ENCODE peak calls at places on chromosome 10, in ten cellular contexts. R is epithelial cell of proximal tubule, G is HFF-Myc, N is fibroblast of mammary gland, I is choroid plexus epithelial cell, Q is fibroblast of lung, K is brain microvascular endothelial cell, M is HL-60, V is uterus, S is MM.1S. T is an unnamed sample.

GRCh38 chr10:110357252-110357780 is 52.6 kb upstream of the SMNDC1 start:
- DNase-seq in R (no peak), G (peak; percentile 56), N (peak; percentile 98), I (peak; percentile 92), Q (peak; percentile 97), K (peak; percentile 84), M (no peak), V (peak; percentile 69), S (peak; percentile 78), T (peak; percentile 87)

GRCh38 chr10:19785366-19785765 is 30.9 kb upstream of the PLXDC2 start:
- DNase-seq in R (no peak), G (no peak), N (peak; percentile 14), I (no peak), Q (no peak), K (no peak), M (no peak), V (no peak), S (no peak), T (no peak)

GRCh38 chr10:86357676-86358075 is 8.9 kb downstream of the GRID1 start:
- DNase-seq in R (no peak), G (no peak), N (no peak), I (no peak), Q (no peak), K (no peak), M (no peak), V (no peak), S (no peak), T (no peak)

GRCh38 chr10:63666836-63667383 is 145.7 kb downstream of the REEP3 start:
- DNase-seq in R (no peak), G (peak; percentile 74), N (peak; percentile 99), I (peak; percentile 98), Q (peak; percentile 99), K (peak; percentile 83), M (no peak), V (no peak), S (no peak), T (no peak)

GRCh38 chr10:17144757-17145156 is 15.1 kb upstream of the CUBN start:
- DNase-seq in R (no peak), G (peak; percentile 19), N (peak; percentile 68), I (no peak), Q (peak; percentile 15), K (no peak), M (no peak), V (no peak), S (peak; percentile 59), T (peak; percentile 73)

GRCh38 chr10:127990846-127991542 is 84.1 kb downstream of the PTPRE start:
- DNase-seq in R (peak; percentile 99), G (peak; percentile 29), N (peak; percentile 86), I (peak; percentile 98), Q (peak; percentile 68), K (peak; percentile 94), M (no peak), V (no peak), S (no peak), T (peak; percentile 92)

GRCh38 chr10:85927952-85928677 is 438.5 kb downstream of the GRID1 start:
- DNase-seq in R (no peak), G (no peak), N (no peak), I (no peak), Q (no peak), K (no peak), M (no peak), V (no peak), S (no peak), T (peak; percentile 75)

GRCh38 chr10:13716161-13717071 is 129.7 kb downstream of the PRPF18 start:
- DNase-seq in R (no peak), G (no peak), N (peak; percentile 99), I (peak; percentile 39), Q (peak; percentile 88), K (peak; percentile 70), M (no peak), V (no peak), S (no peak), T (no peak)

GRCh38 chr10:6128591-6129383 is 40.0 kb downstream of the RBM17 start:
- DNase-seq in R (no peak), G (no peak), N (peak; percentile 66), I (peak; percentile 41), Q (peak; percentile 73), K (peak; percentile 19), M (no peak), V (no peak), S (peak; percentile 23), T (peak; percentile 91)

GRCh38 chr10:86253171-86254072 is 113.2 kb downstream of the GRID1 start:
- DNase-seq in R (no peak), G (no peak), N (no peak), I (no peak), Q (no peak), K (no peak), M (no peak), V (peak; percentile 5), S (no peak), T (no peak)

GRCh38 chr10:103504181-103504783 is 10.8 kb downstream of the NEURL1 start:
- DNase-seq in R (peak; percentile 87), G (no peak), N (peak; percentile 91), I (peak; percentile 99), Q (peak; percentile 84), K (peak; percentile 95), M (no peak), V (peak; percentile 89), S (peak; percentile 98), T (peak; percentile 63)

GRCh38 chr10:91389636-91390512 is 20.3 kb upstream of the HECTD2 start:
- DNase-seq in R (no peak), G (no peak), N (peak; percentile 72), I (peak; percentile 82), Q (peak; percentile 77), K (peak; percentile 38), M (no peak), V (no peak), S (peak; percentile 86), T (peak; percentile 64)

GRCh38 chr10:124074471-124075109 is 18.8 kb downstream of the CHST15 start:
- DNase-seq in R (no peak), G (no peak), N (no peak), I (peak; percentile 31), Q (no peak), K (no peak), M (peak; percentile 15), V (no peak), S (peak; percentile 45), T (no peak)

GRCh38 chr10:6386346-6386745 is 183.6 kb downstream of the PFKFB3 start:
- DNase-seq in R (no peak), G (no peak), N (no peak), I (no peak), Q (no peak), K (no peak), M (no peak), V (no peak), S (no peak), T (no peak)

GRCh38 chr10:15365690-15366089 is 5.4 kb downstream of the FAM171A1 start:
- DNase-seq in R (no peak), G (no peak), N (no peak), I (peak; percentile 24), Q (no peak), K (no peak), M (no peak), V (no peak), S (no peak), T (no peak)

GRCh38 chr10:6297951-6298381 is 95.2 kb downstream of the PFKFB3 start:
- DNase-seq in R (no peak), G (no peak), N (peak; percentile 28), I (peak; percentile 59), Q (no peak), K (no peak), M (no peak), V (no peak), S (no peak), T (peak; percentile 30)

GRCh38 chr10:129581836-129582235 is 114.8 kb downstream of the MGMT start:
- DNase-seq in R (no peak), G (no peak), N (no peak), I (no peak), Q (no peak), K (no peak), M (no peak), V (no peak), S (no peak), T (no peak)

DNA sequence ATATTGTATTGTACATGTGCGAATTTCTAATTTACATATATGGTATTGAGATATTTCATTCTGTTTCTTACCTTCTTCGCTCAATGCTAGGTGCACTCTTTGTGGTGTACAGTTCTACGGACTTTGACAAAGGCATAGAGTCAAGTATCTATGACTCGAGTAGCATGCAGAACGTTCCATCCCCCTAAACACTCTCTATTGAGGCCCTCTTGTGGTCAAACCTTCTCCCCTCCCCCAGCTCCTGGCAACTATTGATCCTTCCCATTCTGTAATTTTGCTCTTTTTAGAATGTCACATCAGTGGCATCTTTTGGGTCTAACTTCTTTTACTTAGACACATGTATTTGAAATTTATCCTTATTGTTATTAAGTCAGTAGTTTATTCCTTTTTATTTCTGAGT is 30.7 kb upstream of the GDF10 start:
- DNase-seq in R (no peak), G (no peak), N (no peak), I (peak; percentile 35), Q (peak; percentile 21), K (no peak), M (no peak), V (no peak), S (no peak), T (no peak)
- TF ChIP-seq CTCF in R (peak; percentile 31), G (peak; percentile 8), N (peak; percentile 12), I (peak; percentile 62), Q (no peak), K (peak; percentile 52), M (no peak), V (no peak), S (no peak), T (no peak)

GRCh38 chr10:60073781-60074656 is 167.7 kb upstream of the CCDC6 start:
- DNase-seq in R (no peak), G (no peak), N (no peak), I (no peak), Q (no peak), K (no peak), M (no peak), V (no peak), S (no peak), T (no peak)
- H3K4me3 ChIP-seq in R (no peak overlapping the region), G (no peak overlapping the region), N (no peak overlapping the region), I (no peak overlapping the region), Q (no peak overlapping the region), K (no peak overlapping the region), M (no peak overlapping the region), V (no peak overlapping the region), S (no peak overlapping the region), T (no peak overlapping the region)

GRCh38 chr10:119908201-119908600 is 15.7 kb downstream of the SEC23IP start:
- DNase-seq in R (no peak), G (no peak), N (peak; percentile 30), I (no peak), Q (peak; percentile 5), K (no peak), M (no peak), V (no peak), S (no peak), T (no peak)

DNA sequence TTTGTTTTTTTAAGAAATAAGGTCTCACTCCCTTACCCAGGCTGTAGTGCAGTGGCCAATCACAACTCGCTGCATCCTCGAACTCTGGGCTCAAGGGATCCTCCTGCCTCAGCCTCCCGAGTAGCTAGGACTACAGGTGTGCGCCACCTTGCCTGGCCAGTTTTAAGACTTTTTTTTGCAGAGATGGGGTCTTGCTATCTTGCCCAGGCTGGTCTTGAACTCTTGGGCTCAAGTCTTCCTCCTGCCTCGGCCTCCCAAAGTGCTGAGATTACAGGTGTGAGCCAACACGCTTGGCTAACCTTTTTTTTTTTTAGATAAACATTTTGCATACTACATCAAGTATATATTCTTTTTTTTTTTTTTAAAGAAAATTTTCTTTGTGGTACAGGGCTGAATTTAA is 18.2 kb downstream of the SEC23IP start:
- DNase-seq in R (no peak), G (no peak), N (no peak), I (no peak), Q (no peak), K (no peak), M (no peak), V (no peak), S (no peak), T (no peak)
- TF ChIP-seq CTCF in R (no peak), G (no peak), N (no peak), I (no peak), Q (no peak), K (no peak), M (no peak), V (no peak), S (no peak), T (no peak)

GRCh38 chr10:105549731-105550130 is 908.6 kb downstream of the SORCS3 start:
- DNase-seq in R (no peak), G (no peak), N (no peak), I (no peak), Q (no peak), K (no peak), M (no peak), V (no peak), S (no peak), T (no peak)
- H3K4me3 ChIP-seq in R (no peak overlapping the region), G (no peak overlapping the region), N (no peak overlapping the region), I (no peak overlapping the region), Q (no peak overlapping the region), K (no peak overlapping the region), M (no peak overlapping the region), V (no peak overlapping the region), S (no peak overlapping the region), T (no peak overlapping the region)

T was measured in epithelial cell of esophagus.